ENCODE peak calls at places on chromosomes 4 and X, in six cellular contexts. One of them, this sample, is unnamed.
A peak's percentile ranks its signal among the peaks of the same experiment; 100 is the strongest.

GRCh38 chrX:70117738-70118137 is 15.5 kb upstream of the IGBP1 start:
- DNase-seq in IMR-90: no peak
- DNase-seq in mesenchymal stem cell: no peak
- DNase-seq in neuronal stem cell: no peak
- DNase-seq in mesendoderm: no peak
- DNase-seq in H1: no peak
- DNase-seq in this sample: no peak

GRCh38 chr4:165873298-165874071 is 448 bp downstream of the TLL1 start:
- DNase-seq in IMR-90: no peak
- DNase-seq in mesenchymal stem cell: peak; percentile 30
- DNase-seq in neuronal stem cell: peak; percentile 48
- DNase-seq in mesendoderm: peak; percentile 47
- DNase-seq in H1: peak; percentile 71
- DNase-seq in this sample: peak; percentile 48

GRCh38 chr4:52377563-52377962 is 281.5 kb downstream of the USP46 start:
- DNase-seq in IMR-90: no peak
- DNase-seq in mesenchymal stem cell: no peak
- DNase-seq in neuronal stem cell: no peak
- DNase-seq in mesendoderm: peak; percentile 50
- DNase-seq in H1: no peak
- DNase-seq in this sample: peak; percentile 52

GRCh38 chr4:158006973-158007372 is 165.9 kb downstream of the GASK1B start:
- DNase-seq in IMR-90: no peak
- DNase-seq in mesenchymal stem cell: no peak
- DNase-seq in neuronal stem cell: no peak
- DNase-seq in mesendoderm: no peak
- DNase-seq in H1: no peak
- DNase-seq in this sample: no peak

GRCh38 chr4:150178161-150178560 is 99.9 kb downstream of the DCLK2 start:
- DNase-seq in IMR-90: peak; percentile 50
- DNase-seq in mesenchymal stem cell: no peak
- DNase-seq in neuronal stem cell: no peak
- DNase-seq in mesendoderm: no peak
- DNase-seq in H1: no peak
- DNase-seq in this sample: no peak

GRCh38 chrX:49876750-49877149 is 2.5 kb upstream of the USP27X start:
- DNase-seq in IMR-90: peak; percentile 23
- DNase-seq in mesenchymal stem cell: peak; percentile 34
- DNase-seq in neuronal stem cell: no peak
- DNase-seq in mesendoderm: peak; percentile 24
- DNase-seq in H1: no peak
- DNase-seq in this sample: no peak

GRCh38 chrX:80335062-80335830 is 85.0 kb upstream of the TENT5D start:
- DNase-seq in IMR-90: no peak
- DNase-seq in mesenchymal stem cell: peak; percentile 43
- DNase-seq in neuronal stem cell: peak; percentile 3
- DNase-seq in mesendoderm: peak; percentile 78
- DNase-seq in H1: peak; percentile 86
- DNase-seq in this sample: peak; percentile 81

GRCh38 chrX:145552643-145553042 is 265.0 kb upstream of the SLITRK2 start:
- DNase-seq in IMR-90: no peak
- DNase-seq in mesenchymal stem cell: no peak
- DNase-seq in neuronal stem cell: no peak
- DNase-seq in mesendoderm: no peak
- DNase-seq in H1: no peak
- DNase-seq in this sample: no peak

GRCh38 chrX:54928876-54929275 is 8.3 kb downstream of the TRO start:
- DNase-seq in IMR-90: no peak
- DNase-seq in mesenchymal stem cell: no peak
- DNase-seq in neuronal stem cell: no peak
- DNase-seq in mesendoderm: no peak
- DNase-seq in H1: no peak
- DNase-seq in this sample: no peak

GRCh38 chrX:46953597-46953996 is 41.4 kb downstream of the JADE3 start:
- DNase-seq in IMR-90: no peak
- DNase-seq in mesenchymal stem cell: peak; percentile 14
- DNase-seq in neuronal stem cell: peak; percentile 57
- DNase-seq in mesendoderm: peak; percentile 76
- DNase-seq in H1: no peak
- DNase-seq in this sample: peak; percentile 28

GRCh38 chr4:46894841-46895240 is 14.2 kb downstream of the COX7B2 start:
- DNase-seq in IMR-90: no peak
- DNase-seq in mesenchymal stem cell: peak; percentile 3
- DNase-seq in neuronal stem cell: no peak
- DNase-seq in mesendoderm: no peak
- DNase-seq in H1: no peak
- DNase-seq in this sample: no peak

GRCh38 chrX:68415289-68415688 is 18.0 kb downstream of the OPHN1 start:
- DNase-seq in IMR-90: peak; percentile 64
- DNase-seq in mesenchymal stem cell: no peak
- DNase-seq in neuronal stem cell: no peak
- DNase-seq in mesendoderm: no peak
- DNase-seq in H1: no peak
- DNase-seq in this sample: no peak

GRCh38 chrX:152444338-152444737 is 6.8 kb downstream of the GABRA3 start:
- DNase-seq in IMR-90: no peak
- DNase-seq in mesenchymal stem cell: no peak
- DNase-seq in neuronal stem cell: no peak
- DNase-seq in mesendoderm: no peak
- DNase-seq in H1: no peak
- DNase-seq in this sample: no peak

GRCh38 chrX:151801980-151802379 is 67.4 kb downstream of the CNGA2 start:
- DNase-seq in IMR-90: no peak
- DNase-seq in mesenchymal stem cell: no peak
- DNase-seq in neuronal stem cell: no peak
- DNase-seq in mesendoderm: peak; percentile 15
- DNase-seq in H1: no peak
- DNase-seq in this sample: no peak

GRCh38 chr4:85952982-85953650 is 406.7 kb downstream of the MAPK10 start:
- DNase-seq in IMR-90: no peak
- DNase-seq in mesenchymal stem cell: no peak
- DNase-seq in neuronal stem cell: no peak
- DNase-seq in mesendoderm: peak; percentile 34
- DNase-seq in H1: no peak
- DNase-seq in this sample: no peak

GRCh38 chr4:113675731-113676707 is 85.5 kb downstream of the CAMK2D start:
- DNase-seq in IMR-90: peak; percentile 23
- DNase-seq in mesenchymal stem cell: peak; percentile 46
- DNase-seq in neuronal stem cell: no peak
- DNase-seq in mesendoderm: no peak
- DNase-seq in H1: no peak
- DNase-seq in this sample: no peak

GRCh38 chr4:122531514-122531913 is 75.0 kb upstream of the IL2 start:
- DNase-seq in IMR-90: no peak
- DNase-seq in mesenchymal stem cell: no peak
- DNase-seq in neuronal stem cell: no peak
- DNase-seq in mesendoderm: no peak
- DNase-seq in H1: no peak
- DNase-seq in this sample: no peak

GRCh38 chr4:122531038-122531437 is 74.5 kb upstream of the IL2 start:
- DNase-seq in IMR-90: no peak
- DNase-seq in mesenchymal stem cell: no peak
- DNase-seq in neuronal stem cell: no peak
- DNase-seq in mesendoderm: no peak
- DNase-seq in H1: no peak
- DNase-seq in this sample: no peak

GRCh38 chr4:122524176-122524575 is 67.7 kb upstream of the IL2 start:
- DNase-seq in IMR-90: no peak
- DNase-seq in mesenchymal stem cell: no peak
- DNase-seq in neuronal stem cell: no peak
- DNase-seq in mesendoderm: no peak
- DNase-seq in H1: no peak
- DNase-seq in this sample: no peak

GRCh38 chr4:122522944-122523343 is 66.4 kb upstream of the IL2 start:
- DNase-seq in IMR-90: no peak
- DNase-seq in mesenchymal stem cell: no peak
- DNase-seq in neuronal stem cell: no peak
- DNase-seq in mesendoderm: no peak
- DNase-seq in H1: no peak
- DNase-seq in this sample: no peak

GRCh38 chr4:122525865-122526264 is 69.3 kb upstream of the IL2 start:
- DNase-seq in IMR-90: no peak
- DNase-seq in mesenchymal stem cell: peak; percentile 26
- DNase-seq in neuronal stem cell: no peak
- DNase-seq in mesendoderm: no peak
- DNase-seq in H1: no peak
- DNase-seq in this sample: no peak
- H2BK15ac ChIP-seq in IMR-90: no peak overlapping the region
- H2BK15ac ChIP-seq in mesenchymal stem cell: no peak overlapping the region
- H2BK15ac ChIP-seq in neuronal stem cell: no peak overlapping the region
- H2BK15ac ChIP-seq in mesendoderm: no peak overlapping the region
- H2BK15ac ChIP-seq in H1: no peak overlapping the region
- H2BK15ac ChIP-seq in this sample: no peak overlapping the region

GRCh38 chr4:140081582-140082398 is 72.2 kb downstream of the MAML3 start:
- DNase-seq in IMR-90: no peak
- DNase-seq in mesenchymal stem cell: peak; percentile 59
- DNase-seq in neuronal stem cell: no peak
- DNase-seq in mesendoderm: no peak
- DNase-seq in H1: no peak
- DNase-seq in this sample: no peak

GRCh38 chr4:140080883-140081282 is 73.1 kb downstream of the MAML3 start:
- DNase-seq in IMR-90: peak; percentile 51
- DNase-seq in mesenchymal stem cell: peak; percentile 54
- DNase-seq in neuronal stem cell: no peak
- DNase-seq in mesendoderm: no peak
- DNase-seq in H1: no peak
- DNase-seq in this sample: no peak

GRCh38 chr4:140084426-140084825 is 69.6 kb downstream of the MAML3 start:
- DNase-seq in IMR-90: no peak
- DNase-seq in mesenchymal stem cell: no peak
- DNase-seq in neuronal stem cell: no peak
- DNase-seq in mesendoderm: no peak
- DNase-seq in H1: no peak
- DNase-seq in this sample: no peak

GRCh38 chr4:140083320-140083719 is 70.7 kb downstream of the MAML3 start:
- DNase-seq in IMR-90: no peak
- DNase-seq in mesenchymal stem cell: no peak
- DNase-seq in neuronal stem cell: no peak
- DNase-seq in mesendoderm: no peak
- DNase-seq in H1: no peak
- DNase-seq in this sample: no peak

DNA sequence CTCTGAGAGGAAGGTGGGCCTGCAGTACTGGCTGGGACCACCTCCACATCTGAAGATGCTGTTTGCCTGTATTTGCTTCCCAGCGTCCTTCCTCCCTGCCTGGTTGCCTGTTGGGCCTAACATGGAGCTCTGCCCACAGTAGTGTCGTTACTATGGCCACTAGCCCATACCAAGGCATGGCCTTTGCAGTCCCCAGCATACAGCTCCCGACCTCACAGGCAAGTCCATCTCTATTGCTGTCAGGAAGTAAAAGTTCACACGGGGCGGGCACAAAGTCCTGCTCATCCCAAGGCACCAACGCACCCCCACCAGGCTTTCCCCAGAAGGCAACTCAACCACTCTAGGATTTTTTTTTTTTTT is 71.6 kb downstream of the MAML3 start:
- DNase-seq in IMR-90: no peak
- DNase-seq in mesenchymal stem cell: no peak
- DNase-seq in neuronal stem cell: no peak
- DNase-seq in mesendoderm: no peak
- DNase-seq in H1: no peak
- DNase-seq in this sample: no peak
- H3K23ac ChIP-seq in IMR-90: peak overlapping the region; percentile 75
- H3K23ac ChIP-seq in mesenchymal stem cell: no peak overlapping the region
- H3K23ac ChIP-seq in neuronal stem cell: no peak overlapping the region
- H3K23ac ChIP-seq in mesendoderm: no peak overlapping the region
- H3K23ac ChIP-seq in H1: no peak overlapping the region
- H3K23ac ChIP-seq in this sample: no peak overlapping the region

GRCh38 chr4:103496800-103497199 is 223.0 kb downstream of the TACR3 start:
- DNase-seq in IMR-90: no peak
- DNase-seq in mesenchymal stem cell: no peak
- DNase-seq in neuronal stem cell: no peak
- DNase-seq in mesendoderm: no peak
- DNase-seq in H1: no peak
- DNase-seq in this sample: no peak
- H2BK15ac ChIP-seq in IMR-90: no peak overlapping the region
- H2BK15ac ChIP-seq in mesenchymal stem cell: peak overlapping the region; percentile 15
- H2BK15ac ChIP-seq in neuronal stem cell: no peak overlapping the region
- H2BK15ac ChIP-seq in mesendoderm: no peak overlapping the region
- H2BK15ac ChIP-seq in H1: no peak overlapping the region
- H2BK15ac ChIP-seq in this sample: no peak overlapping the region

GRCh38 chr4:77155631-77156345 is 1.2 kb upstream of the CCNG2 start:
- DNase-seq in IMR-90: no peak
- DNase-seq in mesenchymal stem cell: no peak
- DNase-seq in neuronal stem cell: no peak
- DNase-seq in mesendoderm: peak; percentile 61
- DNase-seq in H1: no peak
- DNase-seq in this sample: no peak

GRCh38 chr4:77157859-77158486 is 966 bp downstream of the CCNG2 start:
- DNase-seq in IMR-90: peak; percentile 85
- DNase-seq in mesenchymal stem cell: peak; percentile 94
- DNase-seq in neuronal stem cell: peak; percentile 88
- DNase-seq in mesendoderm: peak; percentile 95
- DNase-seq in H1: peak; percentile 93
- DNase-seq in this sample: peak; percentile 94

GRCh38 chr4:77158487-77158861 is 1.5 kb downstream of the CCNG2 start:
- DNase-seq in IMR-90: no peak
- DNase-seq in mesenchymal stem cell: no peak
- DNase-seq in neuronal stem cell: no peak
- DNase-seq in mesendoderm: no peak
- DNase-seq in H1: no peak
- DNase-seq in this sample: no peak

GRCh38 chr4:77156533-77156911 is 485 bp upstream of the CCNG2 start:
- DNase-seq in IMR-90: peak; percentile 99
- DNase-seq in mesenchymal stem cell: peak; percentile 100
- DNase-seq in neuronal stem cell: peak; percentile 100
- DNase-seq in mesendoderm: peak; percentile 100
- DNase-seq in H1: peak; percentile 89
- DNase-seq in this sample: peak; percentile 99

DNA sequence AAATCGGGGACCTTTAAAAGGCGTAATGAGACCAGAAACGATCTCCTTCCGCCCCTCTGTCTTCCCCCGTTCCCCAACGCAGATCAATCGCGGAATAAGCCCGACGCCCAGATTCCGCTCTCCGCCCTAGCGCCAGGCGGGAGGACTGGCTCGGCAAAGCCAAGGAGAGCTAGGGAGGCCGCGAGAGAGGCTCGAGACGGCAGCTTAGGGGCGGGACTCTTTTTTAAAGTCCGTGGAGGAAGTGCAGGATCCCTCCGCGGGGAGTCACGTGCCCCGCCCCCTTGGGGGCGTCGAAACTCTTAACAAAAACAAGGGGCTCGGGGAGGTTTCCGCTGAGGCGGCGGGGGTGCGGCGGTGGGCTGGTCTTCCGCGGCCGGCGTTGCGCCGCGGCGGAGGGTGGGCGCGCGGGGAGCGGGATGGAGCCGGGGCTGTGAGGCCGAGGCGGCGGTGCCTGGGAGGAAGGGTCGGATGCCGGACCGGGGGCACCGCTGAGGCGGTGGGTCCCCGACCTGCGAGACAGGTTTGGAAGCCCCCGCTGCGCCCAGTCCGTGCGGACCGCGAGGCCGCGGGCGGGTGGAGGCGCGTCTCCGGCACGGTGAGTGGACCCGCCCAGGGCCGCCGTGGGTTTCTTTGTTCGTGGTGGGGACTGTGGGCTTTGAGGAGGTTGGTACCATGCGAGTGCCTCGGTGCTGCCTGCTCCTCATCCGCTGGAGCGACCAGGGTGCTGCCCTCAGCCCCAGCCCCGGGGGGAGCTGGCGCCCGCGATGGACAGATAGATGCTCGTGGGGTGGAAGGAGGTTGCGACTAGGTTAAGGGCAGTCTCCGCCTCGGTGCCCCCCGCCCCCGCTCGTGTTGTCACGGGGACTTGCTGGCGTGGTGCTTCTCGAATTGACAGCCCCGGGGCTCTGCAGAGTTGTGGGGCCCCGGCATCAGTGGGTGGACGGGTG is at the start of gene CCNG2:
- DNase-seq in IMR-90: peak; percentile 94
- DNase-seq in mesenchymal stem cell: peak; percentile 97
- DNase-seq in neuronal stem cell: no peak
- DNase-seq in mesendoderm: peak; percentile 66
- DNase-seq in H1: peak; percentile 97
- DNase-seq in this sample: peak; percentile 93
- H3K23ac ChIP-seq in IMR-90: peak within 1 kb of the TSS; percentile 80
- H3K23ac ChIP-seq in mesenchymal stem cell: no peak within 1 kb of the TSS
- H3K23ac ChIP-seq in neuronal stem cell: peak within 1 kb of the TSS; percentile 99
- H3K23ac ChIP-seq in mesendoderm: peak within 1 kb of the TSS; percentile 92
- H3K23ac ChIP-seq in H1: no peak within 1 kb of the TSS
- H3K23ac ChIP-seq in this sample: no peak within 1 kb of the TSS